ENCODE peak calls at places on chromosomes 11 and 22, in four cellular contexts. R is stimulated activated naive CD4-positive, alpha-beta T cell treated with Interleukin-2 at 50 U/mL for 16 hours; S is NCI-H1092; H is NCI-H345. J is an unnamed sample.

GRCh38 chr11:76054330-76054729 is 152.0 kb downstream of the WNT11 start:
- DNase-seq in R (no peak), S (no peak), H (no peak), J (no peak)

GRCh38 chr22:42697542-42698013 is 23.1 kb downstream of the A4GALT start:
- DNase-seq in R (no peak), S (no peak), H (no peak), J (peak)

GRCh38 chr11:76773921-76774361 is 9.2 kb upstream of the TSKU start:
- DNase-seq in R (no peak), S (no peak), H (no peak), J (no peak)

GRCh38 chr22:43273902-43274484 is 69.2 kb downstream of the SCUBE1 start:
- DNase-seq in R (no peak), S (no peak), H (peak), J (peak)

GRCh38 chr22:37577957-37578356 is 1.9 kb downstream of the LGALS2 start:
- DNase-seq in R (no peak), S (no peak), H (no peak), J (no peak)

GRCh38 chr11:103779054-103779453 is 257.4 kb upstream of the DDI1 start:
- DNase-seq in R (no peak), S (no peak), H (no peak), J (no peak)

GRCh38 chr22:36253523-36254490 is 874 bp downstream of the APOL1 start:
- DNase-seq in R (peak), S (peak), H (peak), J (peak)

GRCh38 chr11:102577182-102577581 is 46.6 kb upstream of the MMP7 start:
- DNase-seq in R (no peak), S (no peak), H (no peak), J (no peak)